ENCODE peak calls at places on chromosomes 5 and 9, in five cellular contexts. One of them, this sample, is unnamed.
A peak's percentile ranks its signal among the peaks of the same experiment; 100 is the strongest.

GRCh38 chr9:129138476-129139232 is 27.4 kb downstream of the PTPA start:
- DNase-seq in heart left ventricle: peak; percentile 80
- DNase-seq in tibial artery: peak; percentile 92
- DNase-seq in CD8-positive, alpha-beta T cell: no peak
- DNase-seq in tibial nerve: peak; percentile 50
- DNase-seq in this sample: no peak

GRCh38 chr5:112762113-112762810 is 24.6 kb downstream of the APC start:
- DNase-seq in tibial nerve: no peak
- DNase-seq in CD8-positive, alpha-beta T cell: no peak
- DNase-seq in heart left ventricle: no peak
- DNase-seq in tibial artery: no peak
- DNase-seq in this sample: no peak

GRCh38 chr5:37533851-37534250 is 154.7 kb downstream of the WDR70 start:
- DNase-seq in tibial nerve: no peak
- DNase-seq in tibial artery: no peak
- DNase-seq in heart left ventricle: no peak
- DNase-seq in CD8-positive, alpha-beta T cell: no peak
- DNase-seq in this sample: no peak

GRCh38 chr9:125391704-125392103 is 130.1 kb downstream of the GAPVD1 start:
- DNase-seq in CD8-positive, alpha-beta T cell: no peak
- DNase-seq in tibial artery: no peak
- DNase-seq in heart left ventricle: no peak
- DNase-seq in tibial nerve: no peak
- DNase-seq in this sample: no peak

GRCh38 chr9:4760122-4760521 is 19.1 kb upstream of the AK3 start:
- DNase-seq in tibial nerve: no peak
- DNase-seq in heart left ventricle: no peak
- DNase-seq in tibial artery: no peak
- DNase-seq in CD8-positive, alpha-beta T cell: no peak
- DNase-seq in this sample: no peak

GRCh38 chr9:84659273-84659672 is 10.3 kb upstream of the NTRK2 start:
- DNase-seq in heart left ventricle: no peak
- DNase-seq in tibial artery: no peak
- DNase-seq in tibial nerve: no peak
- DNase-seq in CD8-positive, alpha-beta T cell: no peak
- DNase-seq in this sample: no peak

GRCh38 chr5:144254552-144254951 is 83.9 kb downstream of the KCTD16 start:
- DNase-seq in tibial nerve: no peak
- DNase-seq in heart left ventricle: no peak
- DNase-seq in tibial artery: no peak
- DNase-seq in CD8-positive, alpha-beta T cell: no peak
- DNase-seq in this sample: no peak

GRCh38 chr9:3035594-3036389 is 191.9 kb upstream of the PUM3 start:
- DNase-seq in tibial artery: no peak
- DNase-seq in CD8-positive, alpha-beta T cell: no peak
- DNase-seq in tibial nerve: no peak
- DNase-seq in heart left ventricle: no peak
- DNase-seq in this sample: no peak

GRCh38 chr9:97041898-97042297 is 3.0 kb upstream of the CTSV start:
- DNase-seq in heart left ventricle: no peak
- DNase-seq in tibial artery: no peak
- DNase-seq in tibial nerve: no peak
- DNase-seq in CD8-positive, alpha-beta T cell: no peak
- DNase-seq in this sample: no peak

GRCh38 chr9:96009223-96009602 is 133.7 kb downstream of the ERCC6L2 start:
- DNase-seq in CD8-positive, alpha-beta T cell: no peak
- DNase-seq in tibial artery: no peak
- DNase-seq in tibial nerve: no peak
- DNase-seq in heart left ventricle: no peak
- DNase-seq in this sample: no peak

GRCh38 chr5:176685010-176685409 is 37.7 kb downstream of the TSPAN17 start:
- DNase-seq in heart left ventricle: no peak
- DNase-seq in tibial nerve: no peak
- DNase-seq in CD8-positive, alpha-beta T cell: no peak
- DNase-seq in tibial artery: no peak
- DNase-seq in this sample: no peak

GRCh38 chr5:107352576-107352975 is 318.2 kb downstream of the EFNA5 start:
- DNase-seq in CD8-positive, alpha-beta T cell: no peak
- DNase-seq in tibial nerve: no peak
- DNase-seq in tibial artery: no peak
- DNase-seq in heart left ventricle: no peak
- DNase-seq in this sample: no peak

GRCh38 chr9:91451431-91452270 is 28.0 kb upstream of the NFIL3 start:
- DNase-seq in CD8-positive, alpha-beta T cell: no peak
- DNase-seq in tibial artery: no peak
- DNase-seq in tibial nerve: no peak
- DNase-seq in heart left ventricle: no peak
- DNase-seq in this sample: no peak

GRCh38 chr5:32859211-32859641 is 148.1 kb downstream of the NPR3 start:
- DNase-seq in tibial artery: no peak
- DNase-seq in tibial nerve: no peak
- DNase-seq in CD8-positive, alpha-beta T cell: no peak
- DNase-seq in heart left ventricle: no peak
- DNase-seq in this sample: no peak

GRCh38 chr5:14118551-14119320 is 24.4 kb upstream of the TRIO start:
- DNase-seq in tibial nerve: no peak
- DNase-seq in heart left ventricle: peak; percentile 61
- DNase-seq in CD8-positive, alpha-beta T cell: no peak
- DNase-seq in tibial artery: no peak
- DNase-seq in this sample: no peak

GRCh38 chr5:100901851-100902341 is 1.2 kb downstream of the ST8SIA4 start:
- DNase-seq in tibial nerve: peak; percentile 50
- DNase-seq in CD8-positive, alpha-beta T cell: peak; percentile 72
- DNase-seq in tibial artery: peak; percentile 62
- DNase-seq in heart left ventricle: peak; percentile 60
- DNase-seq in this sample: no peak

GRCh38 chr9:972512-973294 is 3.8 kb upstream of the DMRT3 start:
- DNase-seq in tibial nerve: no peak
- DNase-seq in CD8-positive, alpha-beta T cell: no peak
- DNase-seq in tibial artery: no peak
- DNase-seq in heart left ventricle: no peak
- DNase-seq in this sample: no peak
- H3K4me1 ChIP-seq in tibial nerve: peaks cover 26% of the 10 kb centered on the region
- H3K4me1 ChIP-seq in CD8-positive, alpha-beta T cell: peaks cover 30% of the 10 kb centered on the region
- H3K4me1 ChIP-seq in tibial artery: peaks cover 51% of the 10 kb centered on the region
- H3K4me1 ChIP-seq in heart left ventricle: peaks cover 13% of the 10 kb centered on the region
- H3K4me1 ChIP-seq in this sample: peaks cover 7% of the 10 kb centered on the region

GRCh38 chr5:180071418-180072255 is at the start of gene RNF130:
- DNase-seq in tibial artery: peak; percentile 97
- DNase-seq in CD8-positive, alpha-beta T cell: peak; percentile 92
- DNase-seq in heart left ventricle: peak; percentile 95
- DNase-seq in tibial nerve: peak; percentile 85
- DNase-seq in this sample: no peak
- H3K27ac ChIP-seq in tibial artery: peak within 1 kb of the TSS; percentile 99
- H3K27ac ChIP-seq in CD8-positive, alpha-beta T cell: peak within 1 kb of the TSS; percentile 54
- H3K27ac ChIP-seq in heart left ventricle: peak within 1 kb of the TSS; percentile 93
- H3K27ac ChIP-seq in tibial nerve: peak within 1 kb of the TSS; percentile 91
- H3K27ac ChIP-seq in this sample: no peak within 1 kb of the TSS

DNA sequence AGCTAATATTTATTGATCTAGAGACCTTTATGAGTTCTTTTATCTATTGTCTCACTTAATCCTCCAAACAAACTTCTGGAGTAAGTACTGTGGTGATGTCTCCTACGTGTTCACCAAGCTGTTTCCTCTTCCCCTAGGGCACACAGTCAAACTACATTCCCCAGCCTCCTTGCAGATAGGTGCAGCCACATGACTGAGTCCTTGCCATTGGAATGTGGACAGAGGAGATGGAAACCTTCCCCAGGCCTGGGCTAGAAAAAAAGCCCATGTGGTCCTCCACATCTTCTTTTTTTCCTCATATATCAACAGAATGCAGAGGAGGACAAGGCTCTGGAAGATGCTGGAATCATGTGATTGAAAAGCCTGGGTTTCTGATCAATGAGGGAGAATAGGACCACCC is 88.0 kb downstream of the ANKRD55 start:
- DNase-seq in heart left ventricle: no peak
- DNase-seq in tibial artery: no peak
- DNase-seq in CD8-positive, alpha-beta T cell: no peak
- DNase-seq in tibial nerve: no peak
- DNase-seq in this sample: no peak
- H3K4me1 ChIP-seq in heart left ventricle: no peaks in the 10 kb centered on the region
- H3K4me1 ChIP-seq in tibial artery: no peaks in the 10 kb centered on the region
- H3K4me1 ChIP-seq in CD8-positive, alpha-beta T cell: peaks cover 51% of the 10 kb centered on the region
- H3K4me1 ChIP-seq in tibial nerve: no peaks in the 10 kb centered on the region
- H3K4me1 ChIP-seq in this sample: no peaks in the 10 kb centered on the region

GRCh38 chr9:18299449-18299848 is 174.5 kb upstream of the ADAMTSL1 start:
- DNase-seq in tibial artery: no peak
- DNase-seq in CD8-positive, alpha-beta T cell: no peak
- DNase-seq in heart left ventricle: no peak
- DNase-seq in tibial nerve: no peak
- DNase-seq in this sample: no peak

GRCh38 chr9:18296702-18297531 is 177.0 kb upstream of the ADAMTSL1 start:
- DNase-seq in tibial artery: no peak
- DNase-seq in CD8-positive, alpha-beta T cell: no peak
- DNase-seq in heart left ventricle: no peak
- DNase-seq in tibial nerve: no peak
- DNase-seq in this sample: no peak

GRCh38 chr9:18297532-18297872 is 176.5 kb upstream of the ADAMTSL1 start:
- DNase-seq in CD8-positive, alpha-beta T cell: no peak
- DNase-seq in tibial nerve: no peak
- DNase-seq in tibial artery: no peak
- DNase-seq in heart left ventricle: no peak
- DNase-seq in this sample: no peak

DNA sequence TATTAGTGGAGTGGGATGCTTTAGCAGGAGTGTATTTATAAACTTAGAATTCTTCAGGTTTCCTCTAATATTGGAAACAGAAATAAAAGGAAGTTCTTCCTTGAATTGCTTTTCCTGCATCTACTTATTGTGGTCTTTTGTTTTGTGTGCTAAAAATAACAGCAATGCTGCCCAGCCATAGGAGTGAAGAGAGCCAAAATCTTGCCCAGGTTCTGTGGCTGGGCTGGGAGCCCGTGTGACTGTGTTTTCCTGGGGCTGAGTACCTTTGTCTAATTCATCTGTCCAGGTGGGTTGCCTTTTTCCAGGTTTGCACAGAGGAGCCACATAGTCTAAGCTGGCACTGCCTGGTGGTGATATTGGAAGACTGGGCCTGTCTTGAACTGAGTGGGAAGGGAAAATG is 179.7 kb upstream of the ADAMTSL1 start:
- DNase-seq in CD8-positive, alpha-beta T cell: no peak
- DNase-seq in heart left ventricle: no peak
- DNase-seq in tibial artery: no peak
- DNase-seq in tibial nerve: no peak
- DNase-seq in this sample: no peak
- H3K27ac ChIP-seq in CD8-positive, alpha-beta T cell: no peak overlapping the region
- H3K27ac ChIP-seq in heart left ventricle: no peak overlapping the region
- H3K27ac ChIP-seq in tibial artery: no peak overlapping the region
- H3K27ac ChIP-seq in tibial nerve: no peak overlapping the region
- H3K27ac ChIP-seq in this sample: no peak overlapping the region

GRCh38 chr5:124633209-124633608 is 113.2 kb downstream of the ZNF608 start:
- DNase-seq in heart left ventricle: no peak
- DNase-seq in tibial nerve: no peak
- DNase-seq in tibial artery: no peak
- DNase-seq in CD8-positive, alpha-beta T cell: no peak
- DNase-seq in this sample: no peak

GRCh38 chr5:124634820-124635323 is 111.6 kb downstream of the ZNF608 start:
- DNase-seq in CD8-positive, alpha-beta T cell: no peak
- DNase-seq in tibial nerve: no peak
- DNase-seq in tibial artery: no peak
- DNase-seq in heart left ventricle: no peak
- DNase-seq in this sample: no peak

GRCh38 chr5:124630767-124631704 is 115.4 kb downstream of the ZNF608 start:
- DNase-seq in heart left ventricle: no peak
- DNase-seq in tibial nerve: no peak
- DNase-seq in tibial artery: no peak
- DNase-seq in CD8-positive, alpha-beta T cell: no peak
- DNase-seq in this sample: no peak

GRCh38 chr5:124634228-124634819 is 112.1 kb downstream of the ZNF608 start:
- DNase-seq in CD8-positive, alpha-beta T cell: no peak
- DNase-seq in tibial nerve: no peak
- DNase-seq in tibial artery: no peak
- DNase-seq in heart left ventricle: no peak
- DNase-seq in this sample: no peak

DNA sequence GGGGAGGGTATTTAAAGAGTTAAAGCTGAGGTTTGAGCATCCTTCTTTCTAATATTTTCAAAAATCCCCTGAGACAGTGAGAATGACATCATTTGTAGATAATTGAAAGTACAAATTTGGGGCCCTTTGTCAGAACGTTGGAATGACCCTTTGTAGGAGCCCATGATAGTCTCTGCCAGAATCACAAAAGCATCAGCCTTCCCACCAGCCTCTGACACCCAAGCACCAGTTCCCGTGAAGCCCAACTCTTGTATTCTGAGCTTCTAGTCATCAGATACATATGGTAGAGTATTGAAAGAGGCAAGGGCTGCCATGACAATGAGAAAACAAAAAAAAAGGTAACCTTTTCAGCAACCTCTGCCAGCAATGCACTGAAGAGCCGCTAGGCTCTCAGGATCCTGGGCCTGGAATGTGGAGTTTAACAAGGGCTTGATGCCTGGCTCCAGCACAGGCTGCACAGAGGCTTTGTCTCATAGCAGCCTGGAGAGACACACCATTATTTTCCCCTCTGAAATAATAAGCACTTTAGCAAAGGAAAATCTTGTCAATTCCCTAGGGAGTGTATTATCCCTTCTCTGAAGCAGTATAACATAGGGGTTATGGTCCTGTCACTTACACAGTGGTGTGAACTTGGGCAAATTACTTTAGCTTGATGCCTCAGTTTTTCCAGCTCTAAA is 114.4 kb downstream of the ZNF608 start:
- DNase-seq in heart left ventricle: no peak
- DNase-seq in tibial nerve: no peak
- DNase-seq in CD8-positive, alpha-beta T cell: no peak
- DNase-seq in tibial artery: no peak
- DNase-seq in this sample: no peak
- H3K4me1 ChIP-seq in heart left ventricle: no peaks in the 10 kb centered on the region
- H3K4me1 ChIP-seq in tibial nerve: peaks cover 6% of the 10 kb centered on the region
- H3K4me1 ChIP-seq in CD8-positive, alpha-beta T cell: no peaks in the 10 kb centered on the region
- H3K4me1 ChIP-seq in tibial artery: no peaks in the 10 kb centered on the region
- H3K4me1 ChIP-seq in this sample: no peaks in the 10 kb centered on the region

GRCh38 chr5:39169081-39169480 is 50.3 kb downstream of the FYB1 start:
- DNase-seq in CD8-positive, alpha-beta T cell: no peak
- DNase-seq in tibial nerve: no peak
- DNase-seq in tibial artery: no peak
- DNase-seq in heart left ventricle: no peak
- DNase-seq in this sample: no peak
- H3K27ac ChIP-seq in CD8-positive, alpha-beta T cell: no peak overlapping the region
- H3K27ac ChIP-seq in tibial nerve: no peak overlapping the region
- H3K27ac ChIP-seq in tibial artery: no peak overlapping the region
- H3K27ac ChIP-seq in heart left ventricle: no peak overlapping the region
- H3K27ac ChIP-seq in this sample: no peak overlapping the region

GRCh38 chr9:133146746-133147411 is 16.8 kb downstream of the GBGT1 start:
- DNase-seq in tibial artery: no peak
- DNase-seq in heart left ventricle: no peak
- DNase-seq in CD8-positive, alpha-beta T cell: no peak
- DNase-seq in tibial nerve: no peak
- DNase-seq in this sample: no peak
- H3K4me1 ChIP-seq in tibial artery: peaks cover 37% of the 10 kb centered on the region
- H3K4me1 ChIP-seq in heart left ventricle: peaks cover 16% of the 10 kb centered on the region
- H3K4me1 ChIP-seq in CD8-positive, alpha-beta T cell: peaks cover 55% of the 10 kb centered on the region
- H3K4me1 ChIP-seq in tibial nerve: peaks cover 43% of the 10 kb centered on the region
- H3K4me1 ChIP-seq in this sample: peaks cover 4% of the 10 kb centered on the region

This sample was measured in iPS DF 6.9.